ENCODE peak calls at places on chromosomes 11 and 22, in nine cellular contexts. One of them, this sample, is unnamed.

GRCh38 chr11:132650969-132651720 is 881.2 kb downstream of the OPCML start:
- DNase-seq in neural progenitor cell: no peak
- DNase-seq in GM20000: no peak
- DNase-seq in neural crest cell: no peak
- DNase-seq in fibroblast of lung: no peak
- DNase-seq in fibroblast of pulmonary artery: no peak
- DNase-seq in astrocyte of the spinal cord: no peak
- DNase-seq in gastrocnemius medialis: no peak
- DNase-seq in bronchial epithelial cell: no peak
- DNase-seq in this sample: no peak

GRCh38 chr11:9839550-9839949 is 175.7 kb downstream of the SWAP70 start:
- DNase-seq in neural progenitor cell: no peak
- DNase-seq in GM20000: no peak
- DNase-seq in neural crest cell: no peak
- DNase-seq in fibroblast of lung: no peak
- DNase-seq in fibroblast of pulmonary artery: no peak
- DNase-seq in astrocyte of the spinal cord: no peak
- DNase-seq in gastrocnemius medialis: no peak
- DNase-seq in bronchial epithelial cell: no peak
- DNase-seq in this sample: no peak

GRCh38 chr22:47386812-47387510 is 624.5 kb downstream of the TBC1D22A start:
- DNase-seq in neural progenitor cell: no peak
- DNase-seq in GM20000: no peak
- DNase-seq in neural crest cell: no peak
- DNase-seq in fibroblast of lung: no peak
- DNase-seq in fibroblast of pulmonary artery: no peak
- DNase-seq in astrocyte of the spinal cord: no peak
- DNase-seq in gastrocnemius medialis: no peak
- DNase-seq in bronchial epithelial cell: no peak
- DNase-seq in this sample: no peak

GRCh38 chr11:2669926-2670469 is 29.8 kb downstream of the KCNQ1OT1 start:
- DNase-seq in neural progenitor cell: no peak
- DNase-seq in GM20000: no peak
- DNase-seq in neural crest cell: no peak
- DNase-seq in fibroblast of lung: no peak
- DNase-seq in fibroblast of pulmonary artery: no peak
- DNase-seq in astrocyte of the spinal cord: no peak
- DNase-seq in gastrocnemius medialis: no peak
- DNase-seq in bronchial epithelial cell: no peak
- DNase-seq in this sample: no peak

GRCh38 chr11:12291767-12292166 is 85.6 kb upstream of the PARVA start:
- DNase-seq in neural progenitor cell: no peak
- DNase-seq in GM20000: no peak
- DNase-seq in neural crest cell: no peak
- DNase-seq in fibroblast of lung: no peak
- DNase-seq in fibroblast of pulmonary artery: no peak
- DNase-seq in astrocyte of the spinal cord: no peak
- DNase-seq in gastrocnemius medialis: no peak
- DNase-seq in bronchial epithelial cell: no peak
- DNase-seq in this sample: peak

GRCh38 chr22:33465554-33465953 is 407.4 kb upstream of the SYN3 start:
- DNase-seq in neural progenitor cell: no peak
- DNase-seq in GM20000: no peak
- DNase-seq in neural crest cell: no peak
- DNase-seq in fibroblast of lung: no peak
- DNase-seq in fibroblast of pulmonary artery: no peak
- DNase-seq in astrocyte of the spinal cord: no peak
- DNase-seq in gastrocnemius medialis: peak
- DNase-seq in bronchial epithelial cell: no peak
- DNase-seq in this sample: no peak

GRCh38 chr11:73752903-73753302 is 8.0 kb downstream of the RAB6A start:
- DNase-seq in neural progenitor cell: peak
- DNase-seq in GM20000: no peak
- DNase-seq in neural crest cell: no peak
- DNase-seq in fibroblast of lung: no peak
- DNase-seq in fibroblast of pulmonary artery: no peak
- DNase-seq in astrocyte of the spinal cord: no peak
- DNase-seq in gastrocnemius medialis: no peak
- DNase-seq in bronchial epithelial cell: no peak
- DNase-seq in this sample: no peak

GRCh38 chr22:38490915-38491314 is 15.2 kb downstream of the DDX17 start:
- DNase-seq in neural progenitor cell: no peak
- DNase-seq in GM20000: no peak
- DNase-seq in neural crest cell: no peak
- DNase-seq in fibroblast of lung: peak
- DNase-seq in fibroblast of pulmonary artery: peak
- DNase-seq in astrocyte of the spinal cord: peak
- DNase-seq in gastrocnemius medialis: no peak
- DNase-seq in bronchial epithelial cell: no peak
- DNase-seq in this sample: no peak

GRCh38 chr11:69866648-69867047 is 47.4 kb upstream of the FGF3 start:
- DNase-seq in neural progenitor cell: no peak
- DNase-seq in GM20000: no peak
- DNase-seq in neural crest cell: no peak
- DNase-seq in fibroblast of lung: no peak
- DNase-seq in fibroblast of pulmonary artery: no peak
- DNase-seq in astrocyte of the spinal cord: no peak
- DNase-seq in gastrocnemius medialis: no peak
- DNase-seq in bronchial epithelial cell: no peak
- DNase-seq in this sample: no peak

GRCh38 chr11:70159612-70160570 is 43.2 kb upstream of the FADD start:
- DNase-seq in neural progenitor cell: no peak
- DNase-seq in GM20000: no peak
- DNase-seq in neural crest cell: no peak
- DNase-seq in fibroblast of lung: peak
- DNase-seq in fibroblast of pulmonary artery: peak
- DNase-seq in astrocyte of the spinal cord: peak
- DNase-seq in gastrocnemius medialis: no peak
- DNase-seq in bronchial epithelial cell: peak
- DNase-seq in this sample: no peak

GRCh38 chr22:46072030-46072881 is 78.1 kb upstream of the PPARA start:
- DNase-seq in neural progenitor cell: peak
- DNase-seq in GM20000: peak
- DNase-seq in neural crest cell: no peak
- DNase-seq in fibroblast of lung: no peak
- DNase-seq in fibroblast of pulmonary artery: peak
- DNase-seq in astrocyte of the spinal cord: peak
- DNase-seq in gastrocnemius medialis: no peak
- DNase-seq in bronchial epithelial cell: peak
- DNase-seq in this sample: peak

GRCh38 chr11:61551630-61552029 is 29.2 kb downstream of the SYT7 start:
- DNase-seq in neural progenitor cell: no peak
- DNase-seq in GM20000: no peak
- DNase-seq in neural crest cell: no peak
- DNase-seq in fibroblast of lung: peak
- DNase-seq in fibroblast of pulmonary artery: peak
- DNase-seq in astrocyte of the spinal cord: no peak
- DNase-seq in gastrocnemius medialis: no peak
- DNase-seq in bronchial epithelial cell: no peak
- DNase-seq in this sample: no peak

DNA sequence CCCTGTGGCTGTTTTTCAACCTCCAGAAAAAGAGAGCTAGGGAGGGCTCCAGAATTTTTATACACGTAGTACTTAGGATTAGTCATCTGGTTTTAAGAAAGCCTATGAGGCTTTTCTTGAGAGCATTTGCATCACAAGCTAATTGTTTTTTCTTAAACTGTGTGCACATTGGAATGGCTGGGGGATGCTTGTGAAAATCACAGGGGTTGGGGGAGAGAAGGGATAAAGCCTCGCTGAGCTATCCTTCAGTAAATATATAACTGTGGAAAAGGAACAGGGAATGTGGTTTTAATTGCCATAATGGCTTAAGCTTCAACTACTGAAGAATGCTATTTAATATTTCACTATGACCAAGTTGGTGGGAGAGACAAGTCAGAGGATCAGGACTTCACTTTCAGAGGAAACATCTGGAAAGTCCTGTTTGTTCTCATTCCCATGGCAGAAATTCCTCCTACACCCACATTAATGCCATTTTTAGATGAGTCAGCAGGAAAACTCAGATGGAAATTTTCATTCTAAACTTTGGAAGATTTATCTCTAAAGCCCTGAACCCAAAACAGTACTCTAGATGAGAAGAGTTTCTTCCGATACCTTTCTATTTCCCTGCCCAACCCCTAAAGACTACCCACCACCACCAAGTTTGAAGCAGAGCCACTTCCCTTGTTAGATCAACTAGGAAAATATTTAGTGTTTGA is 591.3 kb downstream of the LRRC4C start:
- DNase-seq in neural progenitor cell: peak
- DNase-seq in GM20000: no peak
- DNase-seq in neural crest cell: no peak
- DNase-seq in fibroblast of lung: no peak
- DNase-seq in fibroblast of pulmonary artery: no peak
- DNase-seq in astrocyte of the spinal cord: no peak
- DNase-seq in gastrocnemius medialis: no peak
- DNase-seq in bronchial epithelial cell: peak
- DNase-seq in this sample: no peak
- TF ChIP-seq CTCF in neural progenitor cell: no peak
- TF ChIP-seq CTCF in GM20000: no peak
- TF ChIP-seq CTCF in neural crest cell: no peak
- TF ChIP-seq CTCF in fibroblast of lung: no peak
- TF ChIP-seq CTCF in fibroblast of pulmonary artery: no peak
- TF ChIP-seq CTCF in astrocyte of the spinal cord: no peak
- TF ChIP-seq CTCF in gastrocnemius medialis: no peak
- TF ChIP-seq CTCF in bronchial epithelial cell: no peak
- TF ChIP-seq CTCF in this sample: no peak

GRCh38 chr22:36771376-36772063 is 4.4 kb downstream of the IFT27 start:
- DNase-seq in neural progenitor cell: peak
- DNase-seq in GM20000: no peak
- DNase-seq in neural crest cell: no peak
- DNase-seq in fibroblast of lung: no peak
- DNase-seq in fibroblast of pulmonary artery: no peak
- DNase-seq in astrocyte of the spinal cord: no peak
- DNase-seq in gastrocnemius medialis: no peak
- DNase-seq in bronchial epithelial cell: no peak
- DNase-seq in this sample: no peak

GRCh38 chr22:36775589-36775965 is 342 bp downstream of the IFT27 start:
- DNase-seq in neural progenitor cell: peak
- DNase-seq in GM20000: peak
- DNase-seq in neural crest cell: no peak
- DNase-seq in fibroblast of lung: peak
- DNase-seq in fibroblast of pulmonary artery: peak
- DNase-seq in astrocyte of the spinal cord: peak
- DNase-seq in gastrocnemius medialis: no peak
- DNase-seq in bronchial epithelial cell: no peak
- DNase-seq in this sample: peak

GRCh38 chr22:36775966-36776669 is at the start of gene IFT27:
- DNase-seq in neural progenitor cell: peak
- DNase-seq in GM20000: peak
- DNase-seq in neural crest cell: peak
- DNase-seq in fibroblast of lung: peak
- DNase-seq in fibroblast of pulmonary artery: peak
- DNase-seq in astrocyte of the spinal cord: peak
- DNase-seq in gastrocnemius medialis: peak
- DNase-seq in bronchial epithelial cell: peak
- DNase-seq in this sample: peak

GRCh38 chr22:36772451-36772850 is 3.5 kb downstream of the IFT27 start:
- DNase-seq in neural progenitor cell: no peak
- DNase-seq in GM20000: no peak
- DNase-seq in neural crest cell: no peak
- DNase-seq in fibroblast of lung: no peak
- DNase-seq in fibroblast of pulmonary artery: no peak
- DNase-seq in astrocyte of the spinal cord: no peak
- DNase-seq in gastrocnemius medialis: no peak
- DNase-seq in bronchial epithelial cell: no peak
- DNase-seq in this sample: no peak

GRCh38 chr22:36773935-36774334 is 2.0 kb downstream of the IFT27 start:
- DNase-seq in neural progenitor cell: peak
- DNase-seq in GM20000: no peak
- DNase-seq in neural crest cell: no peak
- DNase-seq in fibroblast of lung: peak
- DNase-seq in fibroblast of pulmonary artery: peak
- DNase-seq in astrocyte of the spinal cord: peak
- DNase-seq in gastrocnemius medialis: no peak
- DNase-seq in bronchial epithelial cell: peak
- DNase-seq in this sample: no peak
- TF ChIP-seq CTCF in neural progenitor cell: peak
- TF ChIP-seq CTCF in GM20000: no peak
- TF ChIP-seq CTCF in neural crest cell: peak
- TF ChIP-seq CTCF in fibroblast of lung: peak
- TF ChIP-seq CTCF in fibroblast of pulmonary artery: peak
- TF ChIP-seq CTCF in astrocyte of the spinal cord: peak
- TF ChIP-seq CTCF in gastrocnemius medialis: peak
- TF ChIP-seq CTCF in bronchial epithelial cell: peak
- TF ChIP-seq CTCF in this sample: peak

DNA sequence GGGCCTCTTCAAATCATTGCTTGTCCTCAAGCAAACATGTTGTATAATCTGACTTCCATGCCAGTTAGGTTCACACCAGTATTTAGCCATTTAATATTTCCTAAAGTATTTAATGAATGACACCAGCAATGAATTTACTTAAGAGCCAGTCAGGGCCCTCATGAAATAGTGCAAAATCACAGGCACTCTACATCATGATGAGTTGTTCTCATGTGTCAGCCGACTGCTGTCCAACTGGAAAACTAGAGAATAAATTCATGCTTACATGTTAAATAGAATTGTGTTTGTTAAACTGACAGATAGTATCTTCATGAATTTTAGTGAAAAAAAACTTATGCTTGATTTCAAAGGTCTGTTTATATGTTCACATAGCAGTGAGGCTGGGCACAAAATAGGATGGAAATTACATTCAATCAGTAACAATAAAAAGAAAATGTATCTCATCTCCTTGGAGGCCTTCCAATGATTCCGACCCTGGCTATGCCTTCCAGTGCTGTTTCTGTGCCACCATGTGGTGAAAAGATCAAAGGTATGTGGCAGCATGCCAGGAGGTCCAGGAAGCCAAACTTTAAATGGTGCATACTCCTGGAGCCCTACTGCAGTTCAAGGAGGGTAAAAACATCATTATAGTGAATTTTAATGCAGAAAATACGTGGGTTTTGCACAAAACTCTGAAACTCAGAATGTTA is 45.2 kb downstream of the CTSC start:
- DNase-seq in neural progenitor cell: no peak
- DNase-seq in GM20000: no peak
- DNase-seq in neural crest cell: no peak
- DNase-seq in fibroblast of lung: peak
- DNase-seq in fibroblast of pulmonary artery: peak
- DNase-seq in astrocyte of the spinal cord: peak
- DNase-seq in gastrocnemius medialis: no peak
- DNase-seq in bronchial epithelial cell: peak
- DNase-seq in this sample: no peak
- TF ChIP-seq CTCF in neural progenitor cell: no peak
- TF ChIP-seq CTCF in GM20000: no peak
- TF ChIP-seq CTCF in neural crest cell: no peak
- TF ChIP-seq CTCF in fibroblast of lung: no peak
- TF ChIP-seq CTCF in fibroblast of pulmonary artery: no peak
- TF ChIP-seq CTCF in astrocyte of the spinal cord: no peak
- TF ChIP-seq CTCF in gastrocnemius medialis: no peak
- TF ChIP-seq CTCF in bronchial epithelial cell: no peak
- TF ChIP-seq CTCF in this sample: no peak

DNA sequence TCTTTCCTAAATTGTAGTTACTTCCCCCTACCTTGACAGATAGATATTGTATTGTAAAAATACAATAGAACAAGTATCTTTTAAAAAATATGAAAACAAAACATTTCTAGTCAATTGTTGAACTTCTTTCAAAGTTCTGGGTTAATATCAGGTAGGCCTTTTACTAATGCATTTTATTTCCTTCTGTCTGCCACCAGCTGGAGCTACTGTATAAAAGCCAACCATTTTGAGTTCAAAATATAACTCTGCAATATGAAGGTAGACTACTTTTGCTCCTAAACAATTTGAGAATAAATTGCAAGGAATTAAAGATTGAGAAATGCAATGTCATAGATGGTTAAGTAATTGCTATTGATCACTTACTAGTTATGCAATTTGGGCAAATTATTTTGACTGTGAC is 22.1 kb upstream of the LIN7C start:
- DNase-seq in neural progenitor cell: no peak
- DNase-seq in GM20000: no peak
- DNase-seq in neural crest cell: no peak
- DNase-seq in fibroblast of lung: no peak
- DNase-seq in fibroblast of pulmonary artery: no peak
- DNase-seq in astrocyte of the spinal cord: no peak
- DNase-seq in gastrocnemius medialis: no peak
- DNase-seq in bronchial epithelial cell: no peak
- DNase-seq in this sample: no peak
- TF ChIP-seq CTCF in neural progenitor cell: no peak
- TF ChIP-seq CTCF in GM20000: no peak
- TF ChIP-seq CTCF in neural crest cell: no peak
- TF ChIP-seq CTCF in fibroblast of lung: no peak
- TF ChIP-seq CTCF in fibroblast of pulmonary artery: no peak
- TF ChIP-seq CTCF in astrocyte of the spinal cord: no peak
- TF ChIP-seq CTCF in gastrocnemius medialis: no peak
- TF ChIP-seq CTCF in bronchial epithelial cell: no peak
- TF ChIP-seq CTCF in this sample: no peak

This sample was measured in GM13977.